ENCODE peak calls at places on chromosomes 7 and 10, in five cellular contexts. F is endodermal cell, Z is IMR-90, C is PC-3, J is DND-41. X is an unnamed sample.

GRCh38 chr7:131327626-131328386 is at the start of gene MKLN1:
- DNase-seq in F (peak; percentile 95), Z (peak; percentile 85), C (peak; percentile 85), J (peak; percentile 87), X (peak; percentile 92)

GRCh38 chr7:83701744-83702143 is 52.8 kb upstream of the SEMA3E start:
- DNase-seq in F (no peak), Z (no peak), C (no peak), J (no peak), X (no peak)

GRCh38 chr7:155763721-155764431 is 48.4 kb downstream of the SHH start:
- DNase-seq in F (no peak), Z (peak; percentile 77), C (no peak), J (peak; percentile 83), X (no peak)

GRCh38 chr10:13885238-13885990 is 298.6 kb downstream of the PRPF18 start:
- DNase-seq in F (no peak), Z (no peak), C (no peak), J (no peak), X (no peak)

GRCh38 chr7:40717242-40717641 is 582.4 kb downstream of the SUGCT start:
- DNase-seq in F (peak; percentile 90), Z (peak; percentile 81), C (peak; percentile 86), J (peak; percentile 77), X (peak; percentile 39)

GRCh38 chr10:8069108-8069507 is 14.6 kb downstream of the GATA3 start:
- DNase-seq in F (no peak), Z (no peak), C (no peak), J (no peak), X (no peak)

GRCh38 chr10:59536576-59537014 is 173.1 kb downstream of the SLC16A9 start:
- DNase-seq in F (no peak), Z (peak; percentile 37), C (no peak), J (no peak), X (no peak)

GRCh38 chr7:151193203-151193602 is 6.2 kb upstream of the ASB10 start:
- DNase-seq in F (no peak), Z (no peak), C (no peak), J (no peak), X (no peak)

GRCh38 chr10:78575400-78575799 is 493.4 kb upstream of the ZMIZ1 start:
- DNase-seq in F (no peak), Z (no peak), C (no peak), J (no peak), X (no peak)

GRCh38 chr7:1253591-1254207 is 21.0 kb downstream of the UNCX start:
- DNase-seq in F (no peak), Z (no peak), C (no peak), J (no peak), X (no peak)

GRCh38 chr7:64630496-64630895 is 35.4 kb upstream of the ZNF107 start:
- DNase-seq in F (no peak), Z (peak; percentile 15), C (peak; percentile 17), J (peak; percentile 12), X (no peak)

GRCh38 chr7:124954766-124955165 is 25.1 kb upstream of the POT1 start:
- DNase-seq in F (no peak), Z (no peak), C (no peak), J (no peak), X (no peak)

DNA sequence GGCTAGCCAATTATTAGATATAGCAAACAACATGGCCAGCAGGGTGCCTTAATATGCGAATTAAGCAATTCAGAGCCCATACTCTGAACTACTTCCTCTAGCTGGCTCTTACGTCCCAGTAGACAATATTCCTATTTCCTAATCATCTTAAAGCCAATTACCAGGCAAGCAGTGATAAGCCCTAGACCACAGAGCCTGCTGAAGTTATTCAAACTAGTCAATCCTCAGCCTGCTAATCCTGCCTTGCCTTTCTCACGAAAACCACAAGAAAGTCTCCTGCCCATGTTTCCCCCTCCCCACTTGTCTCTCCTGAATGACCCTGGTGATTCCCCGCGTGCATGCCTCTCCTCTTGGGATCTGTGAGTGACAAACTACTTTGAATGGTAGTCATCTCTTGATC is 86.8 kb upstream of the CACNA2D1 start:
- DNase-seq in F (peak; percentile 63), Z (no peak), C (no peak), J (no peak), X (no peak)
- H3K9ac ChIP-seq in F (no peak overlapping the region), Z (no peak overlapping the region), C (no peak overlapping the region), J (no peak overlapping the region), X (no peak overlapping the region)

GRCh38 chr10:126243976-126244375 is 144.3 kb downstream of the ADAM12 start:
- DNase-seq in F (no peak), Z (peak; percentile 95), C (no peak), J (no peak), X (no peak)
- H3K27ac ChIP-seq in F (no peak overlapping the region), Z (no peak overlapping the region), C (no peak overlapping the region), J (no peak overlapping the region), X (no peak overlapping the region)

DNA sequence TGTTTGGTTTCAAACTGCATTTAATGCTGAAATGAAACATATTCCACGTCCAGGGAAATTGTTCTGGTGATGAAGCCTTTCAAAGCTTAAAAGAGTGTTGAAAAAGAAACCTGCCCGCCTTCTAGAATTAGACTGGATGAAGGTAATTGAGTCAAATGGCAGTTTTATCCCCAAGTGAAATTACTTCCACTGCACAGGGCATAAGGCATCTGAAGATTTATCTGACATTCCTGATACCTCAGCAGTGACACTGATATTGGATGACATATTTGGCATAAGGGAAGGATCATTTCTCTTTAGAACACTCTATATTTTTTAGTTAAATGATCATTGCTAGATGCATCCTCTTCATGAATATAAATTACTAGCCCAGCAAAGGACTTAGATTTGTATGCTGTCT is 229.6 kb upstream of the TPK1 start:
- DNase-seq in F (no peak), Z (no peak), C (no peak), J (no peak), X (no peak)
- TF ChIP-seq CTCF in F (no peak), Z (no peak), C (no peak), J (no peak), X (no peak)

DNA sequence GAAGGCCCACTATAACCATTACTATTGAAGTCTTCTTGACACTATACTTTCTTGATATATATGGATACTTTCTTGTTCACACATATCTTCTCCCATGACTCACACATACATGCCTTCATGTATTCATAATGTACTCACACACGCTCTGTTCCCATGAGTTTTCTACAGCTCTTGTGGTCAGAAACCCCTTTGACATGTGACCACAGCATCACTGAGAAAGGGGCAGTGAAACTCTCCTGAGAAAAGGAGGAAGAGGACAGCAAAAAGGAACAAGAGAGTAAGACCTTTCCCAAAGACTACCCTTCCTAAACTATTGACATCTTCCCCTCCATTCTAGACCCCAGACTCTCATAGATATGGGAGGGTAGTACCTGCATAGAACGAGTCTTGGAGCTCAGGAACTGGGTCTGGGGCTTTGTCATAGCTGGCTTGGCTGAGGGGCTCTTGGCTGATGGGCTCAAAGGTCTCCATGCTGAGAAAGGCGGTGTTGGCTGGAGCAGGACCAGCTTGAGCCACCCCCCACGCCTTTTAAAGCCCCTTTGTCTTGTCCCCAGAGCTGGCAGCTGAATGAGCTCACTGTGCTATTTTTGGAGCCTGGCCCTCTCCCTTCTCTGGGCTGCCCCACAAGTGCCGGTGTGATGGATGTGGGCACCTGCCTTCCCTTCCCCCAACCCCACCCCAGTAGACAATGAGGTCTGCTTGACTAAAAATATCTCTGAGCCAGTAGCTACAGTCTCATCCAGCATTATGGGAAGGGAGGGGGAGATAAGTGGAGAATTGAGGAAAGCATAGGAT is 5.1 kb downstream of the SYNPO2L start:
- DNase-seq in F (no peak), Z (peak; percentile 97), C (peak; percentile 53), J (no peak), X (no peak)
- H3K9ac ChIP-seq in F (no peak overlapping the region), Z (peak overlapping the region; percentile 18), C (no peak overlapping the region), J (no peak overlapping the region), X (no peak overlapping the region)

GRCh38 chr7:20133803-20134202 is 83.4 kb downstream of the MACC1 start:
- DNase-seq in F (no peak), Z (no peak), C (no peak), J (no peak), X (no peak)
- H3K27ac ChIP-seq in F (no peak overlapping the region), Z (no peak overlapping the region), C (no peak overlapping the region), J (no peak overlapping the region), X (no peak overlapping the region)

GRCh38 chr10:123154092-123154942 is at the start of gene BUB3:
- DNase-seq in F (peak; percentile 99), Z (peak; percentile 100), C (peak; percentile 97), J (peak; percentile 98), X (peak; percentile 98)
- TF ChIP-seq CTCF in F (peak; percentile 36), Z (no peak), C (no peak), J (peak; percentile 23), X (no peak)

GRCh38 chr10:72322280-72323058 is 32.2 kb downstream of the DNAJB12 start:
- DNase-seq in F (no peak), Z (no peak), C (no peak), J (no peak), X (no peak)

GRCh38 chr10:72320676-72321247 is 34.0 kb downstream of the DNAJB12 start:
- DNase-seq in F (peak; percentile 90), Z (peak; percentile 99), C (peak; percentile 88), J (peak; percentile 94), X (peak; percentile 70)

GRCh38 chr10:72323108-72323932 is 31.4 kb downstream of the DNAJB12 start:
- DNase-seq in F (peak; percentile 59), Z (no peak), C (no peak), J (no peak), X (no peak)

GRCh38 chr10:72321248-72322029 is 33.3 kb downstream of the DNAJB12 start:
- DNase-seq in F (peak; percentile 61), Z (no peak), C (no peak), J (peak; percentile 53), X (no peak)

DNA sequence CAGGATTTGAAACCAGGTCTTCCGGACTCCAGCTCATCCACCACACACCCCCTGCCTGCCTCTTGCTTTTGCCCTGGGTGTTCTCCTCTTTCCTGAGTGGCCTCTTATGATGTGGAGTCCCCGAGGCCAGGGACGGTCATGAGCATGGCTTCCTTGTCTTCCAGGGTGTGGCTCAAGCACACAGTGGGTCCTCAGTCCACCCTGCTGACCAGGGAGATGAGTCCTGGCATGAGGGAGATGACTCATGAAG is 32.8 kb downstream of the DNAJB12 start:
- DNase-seq in F (no peak), Z (no peak), C (peak; percentile 19), J (no peak), X (no peak)
- H3K9ac ChIP-seq in F (no peak overlapping the region), Z (no peak overlapping the region), C (no peak overlapping the region), J (peak overlapping the region; percentile 87), X (no peak overlapping the region)

GRCh38 chr7:51317582-51317910 is 937 bp upstream of the COBL start:
- DNase-seq in F (peak; percentile 71), Z (no peak), C (no peak), J (no peak), X (no peak)
- H3K27ac ChIP-seq in F (no peak overlapping the region), Z (no peak overlapping the region), C (no peak overlapping the region), J (no peak overlapping the region), X (no peak overlapping the region)

GRCh38 chr7:100452513-100452912 is 11.5 kb downstream of the SPACDR start:
- DNase-seq in F (no peak), Z (no peak), C (no peak), J (no peak), X (no peak)

GRCh38 chr7:100457033-100457432 is 7.0 kb downstream of the SPACDR start:
- DNase-seq in F (no peak), Z (no peak), C (no peak), J (no peak), X (no peak)

DNA sequence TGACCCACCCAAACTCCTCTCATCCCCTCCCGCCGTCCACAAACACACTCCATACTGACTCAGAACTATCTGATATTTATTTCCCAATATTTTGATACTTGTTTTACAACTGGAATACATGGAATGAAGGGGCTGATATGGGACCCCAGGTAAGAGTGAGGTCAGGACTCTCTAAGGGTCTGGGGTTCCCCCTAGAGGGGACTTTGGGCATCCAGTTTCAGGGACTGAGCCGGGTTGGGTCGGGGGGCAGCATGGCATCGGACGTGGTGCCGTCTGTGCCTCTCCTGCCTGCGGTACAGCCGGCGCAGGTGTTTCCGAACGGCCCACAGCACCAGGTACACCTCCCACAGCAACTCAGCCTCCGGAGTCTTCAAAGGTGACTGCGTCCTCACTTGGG is 7.5 kb downstream of the SPACDR start:
- DNase-seq in F (peak; percentile 67), Z (no peak), C (no peak), J (no peak), X (no peak)
- TF ChIP-seq CTCF in F (peak; percentile 49), Z (peak; percentile 1), C (no peak), J (peak; percentile 40), X (no peak)